ENCODE peak calls at places on chromosomes 7 and 10, in six cellular contexts. One of them, this sample, is unnamed.
A peak's percentile ranks its signal among the peaks of the same experiment; 100 is the strongest.

GRCh38 chr7:44308741-44309270 is 16.6 kb downstream of the CAMK2B start:
- DNase-seq in H1: peak; percentile 62
- DNase-seq in K562: peak; percentile 8
- DNase-seq in HepG2: no peak
- DNase-seq in A549: no peak
- DNase-seq in GM12878: no peak
- DNase-seq in this sample: peak; percentile 29

GRCh38 chr10:86440874-86441838 is 74.6 kb upstream of the GRID1 start:
- DNase-seq in A549: peak; percentile 94
- DNase-seq in H1: no peak
- DNase-seq in GM12878: no peak
- DNase-seq in K562: no peak
- DNase-seq in HepG2: peak; percentile 99
- DNase-seq in this sample: no peak

GRCh38 chr10:72952189-72952900 is 2.3 kb downstream of the PLA2G12B start:
- DNase-seq in K562: no peak
- DNase-seq in H1: no peak
- DNase-seq in HepG2: peak; percentile 16
- DNase-seq in GM12878: no peak
- DNase-seq in A549: no peak
- DNase-seq in this sample: no peak

GRCh38 chr10:9301148-9301547 is 1246.7 kb downstream of the GATA3 start:
- DNase-seq in HepG2: no peak
- DNase-seq in A549: peak; percentile 21
- DNase-seq in K562: no peak
- DNase-seq in H1: no peak
- DNase-seq in GM12878: no peak
- DNase-seq in this sample: no peak

GRCh38 chr7:41889472-41889871 is 186.6 kb upstream of the INHBA start:
- DNase-seq in GM12878: no peak
- DNase-seq in K562: no peak
- DNase-seq in HepG2: no peak
- DNase-seq in H1: no peak
- DNase-seq in A549: no peak
- DNase-seq in this sample: no peak

GRCh38 chr7:128069367-128070364 is 38.4 kb upstream of the LRRC4 start:
- DNase-seq in H1: no peak
- DNase-seq in HepG2: no peak
- DNase-seq in A549: no peak
- DNase-seq in GM12878: no peak
- DNase-seq in K562: no peak
- DNase-seq in this sample: no peak

GRCh38 chr10:3886666-3887251 is 101.8 kb upstream of the KLF6 start:
- DNase-seq in H1: no peak
- DNase-seq in K562: no peak
- DNase-seq in A549: peak; percentile 88
- DNase-seq in GM12878: no peak
- DNase-seq in HepG2: peak; percentile 90
- DNase-seq in this sample: peak; percentile 50

GRCh38 chr7:57867884-57868701 is 418.1 kb downstream of the ZNF716 start:
- DNase-seq in A549: peak; percentile 10
- DNase-seq in H1: no peak
- DNase-seq in GM12878: no peak
- DNase-seq in K562: no peak
- DNase-seq in HepG2: no peak
- DNase-seq in this sample: peak; percentile 60

GRCh38 chr10:68221196-68221595 is 10.7 kb downstream of the ATOH7 start:
- DNase-seq in A549: no peak
- DNase-seq in HepG2: no peak
- DNase-seq in GM12878: no peak
- DNase-seq in K562: no peak
- DNase-seq in H1: no peak
- DNase-seq in this sample: no peak

GRCh38 chr10:72319416-72320254 is 35.1 kb downstream of the DNAJB12 start:
- DNase-seq in A549: peak; percentile 94
- DNase-seq in K562: peak; percentile 58
- DNase-seq in HepG2: peak; percentile 86
- DNase-seq in H1: peak; percentile 83
- DNase-seq in GM12878: no peak
- DNase-seq in this sample: peak; percentile 91

GRCh38 chr7:79403451-79403850 is 50.0 kb downstream of the MAGI2 start:
- DNase-seq in H1: no peak
- DNase-seq in K562: no peak
- DNase-seq in A549: no peak
- DNase-seq in GM12878: no peak
- DNase-seq in HepG2: no peak
- DNase-seq in this sample: no peak

GRCh38 chr7:30791126-30791525 is 19.9 kb downstream of the MINDY4 start:
- DNase-seq in A549: no peak
- DNase-seq in H1: peak; percentile 54
- DNase-seq in HepG2: no peak
- DNase-seq in GM12878: no peak
- DNase-seq in K562: no peak
- DNase-seq in this sample: no peak

GRCh38 chr10:104331208-104331838 is 6.9 kb downstream of the ITPRIP start:
- DNase-seq in A549: no peak
- DNase-seq in GM12878: no peak
- DNase-seq in H1: no peak
- DNase-seq in K562: no peak
- DNase-seq in HepG2: peak; percentile 70
- DNase-seq in this sample: no peak

GRCh38 chr7:93779115-93779514 is 111.4 kb downstream of the TFPI2 start:
- DNase-seq in A549: no peak
- DNase-seq in K562: no peak
- DNase-seq in GM12878: no peak
- DNase-seq in H1: no peak
- DNase-seq in HepG2: no peak
- DNase-seq in this sample: no peak

GRCh38 chr7:14836571-14837189 is 65.9 kb downstream of the DGKB start:
- DNase-seq in A549: no peak
- DNase-seq in GM12878: no peak
- DNase-seq in HepG2: no peak
- DNase-seq in K562: no peak
- DNase-seq in H1: peak; percentile 53
- DNase-seq in this sample: no peak

GRCh38 chr7:66167773-66168367 is 37.3 kb upstream of the TPST1 start:
- DNase-seq in GM12878: no peak
- DNase-seq in HepG2: peak; percentile 31
- DNase-seq in A549: peak; percentile 65
- DNase-seq in H1: no peak
- DNase-seq in K562: no peak
- DNase-seq in this sample: peak; percentile 39

GRCh38 chr7:25847331-25848070 is 304.5 kb upstream of the NFE2L3 start:
- DNase-seq in A549: peak; percentile 33
- DNase-seq in K562: no peak
- DNase-seq in HepG2: no peak
- DNase-seq in H1: no peak
- DNase-seq in GM12878: no peak
- DNase-seq in this sample: no peak

GRCh38 chr10:116316533-116316932 is 7.7 kb upstream of the CCDC172 start:
- DNase-seq in HepG2: no peak
- DNase-seq in K562: no peak
- DNase-seq in GM12878: no peak
- DNase-seq in A549: no peak
- DNase-seq in H1: no peak
- DNase-seq in this sample: no peak

GRCh38 chr10:130231211-130231850 is 95.1 kb downstream of the GLRX3 start:
- DNase-seq in GM12878: no peak
- DNase-seq in HepG2: no peak
- DNase-seq in A549: no peak
- DNase-seq in K562: no peak
- DNase-seq in H1: no peak
- DNase-seq in this sample: no peak

GRCh38 chr10:130233426-130233825 is 97.2 kb downstream of the GLRX3 start:
- DNase-seq in A549: no peak
- DNase-seq in HepG2: no peak
- DNase-seq in K562: no peak
- DNase-seq in H1: no peak
- DNase-seq in GM12878: no peak
- DNase-seq in this sample: no peak

GRCh38 chr10:130236711-130237110 is 100.5 kb downstream of the GLRX3 start:
- DNase-seq in A549: no peak
- DNase-seq in K562: no peak
- DNase-seq in H1: no peak
- DNase-seq in GM12878: no peak
- DNase-seq in HepG2: no peak
- DNase-seq in this sample: no peak

GRCh38 chr10:130232361-130233360 is 96.5 kb downstream of the GLRX3 start:
- DNase-seq in HepG2: no peak
- DNase-seq in GM12878: no peak
- DNase-seq in K562: no peak
- DNase-seq in A549: no peak
- DNase-seq in H1: no peak
- DNase-seq in this sample: no peak

GRCh38 chr10:130234171-130234965 is 98.2 kb downstream of the GLRX3 start:
- DNase-seq in GM12878: no peak
- DNase-seq in A549: no peak
- DNase-seq in HepG2: no peak
- DNase-seq in H1: no peak
- DNase-seq in K562: no peak
- DNase-seq in this sample: no peak
- TF ChIP-seq CHD2 in GM12878: no peak
- TF ChIP-seq CHD2 in A549: no peak
- TF ChIP-seq CHD2 in HepG2: no peak
- TF ChIP-seq CHD2 in H1: no peak
- TF ChIP-seq CHD2 in K562: no peak
- TF ChIP-seq CHD2 in this sample: no peak

GRCh38 chr7:121945066-121945848 is 72.3 kb downstream of the PTPRZ1 start:
- DNase-seq in A549: no peak
- DNase-seq in K562: no peak
- DNase-seq in GM12878: no peak
- DNase-seq in HepG2: no peak
- DNase-seq in H1: no peak
- DNase-seq in this sample: no peak

GRCh38 chr7:121940907-121941306 is 67.9 kb downstream of the PTPRZ1 start:
- DNase-seq in H1: no peak
- DNase-seq in A549: no peak
- DNase-seq in HepG2: no peak
- DNase-seq in GM12878: no peak
- DNase-seq in K562: no peak
- DNase-seq in this sample: no peak

GRCh38 chr7:121941836-121942235 is 68.9 kb downstream of the PTPRZ1 start:
- DNase-seq in HepG2: no peak
- DNase-seq in A549: no peak
- DNase-seq in GM12878: no peak
- DNase-seq in K562: no peak
- DNase-seq in H1: no peak
- DNase-seq in this sample: no peak

GRCh38 chr7:121945849-121946238 is 72.9 kb downstream of the PTPRZ1 start:
- DNase-seq in HepG2: no peak
- DNase-seq in A549: no peak
- DNase-seq in H1: no peak
- DNase-seq in GM12878: no peak
- DNase-seq in K562: no peak
- DNase-seq in this sample: no peak
- H3K4me1 ChIP-seq in HepG2: no peaks in the 10 kb centered on the region
- H3K4me1 ChIP-seq in A549: no peaks in the 10 kb centered on the region
- H3K4me1 ChIP-seq in H1: peaks cover 7% of the 10 kb centered on the region
- H3K4me1 ChIP-seq in GM12878: no peaks in the 10 kb centered on the region
- H3K4me1 ChIP-seq in K562: no peaks in the 10 kb centered on the region
- H3K4me1 ChIP-seq in this sample: no peaks in the 10 kb centered on the region

DNA sequence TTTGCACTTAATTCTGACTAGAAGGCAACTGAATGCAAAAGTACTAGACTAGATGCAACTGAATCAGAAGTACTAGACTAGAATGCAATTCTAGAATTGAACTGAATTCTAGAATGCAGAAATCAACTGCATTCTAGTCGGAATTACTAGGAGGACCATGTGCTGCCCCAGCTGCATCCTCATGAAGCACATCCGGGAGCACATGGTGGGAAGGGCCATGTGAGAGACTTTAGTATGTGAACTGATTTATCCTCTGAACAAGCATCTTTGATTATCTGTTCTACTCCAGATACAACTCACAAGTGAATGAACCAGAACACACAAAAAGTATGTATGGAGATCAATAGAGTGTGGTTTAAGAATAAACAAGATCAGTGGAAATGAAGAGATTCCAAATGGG is 115.1 kb downstream of the GALNT11 start:
- DNase-seq in GM12878: no peak
- DNase-seq in H1: no peak
- DNase-seq in HepG2: no peak
- DNase-seq in K562: no peak
- DNase-seq in A549: no peak
- DNase-seq in this sample: no peak
- TF ChIP-seq CHD2 in GM12878: no peak
- TF ChIP-seq CHD2 in H1: no peak
- TF ChIP-seq CHD2 in HepG2: no peak
- TF ChIP-seq CHD2 in K562: no peak
- TF ChIP-seq CHD2 in A549: no peak
- TF ChIP-seq CHD2 in this sample: no peak

GRCh38 chr7:101124376-101125056 is 2.4 kb upstream of the SERPINE1 start:
- DNase-seq in A549: peak; percentile 86
- DNase-seq in GM12878: no peak
- DNase-seq in H1: no peak
- DNase-seq in K562: no peak
- DNase-seq in HepG2: peak; percentile 84
- DNase-seq in this sample: no peak

GRCh38 chr7:101125989-101126650 is 784 bp upstream of the SERPINE1 start:
- DNase-seq in GM12878: peak; percentile 69
- DNase-seq in H1: no peak
- DNase-seq in HepG2: peak; percentile 87
- DNase-seq in K562: no peak
- DNase-seq in A549: peak; percentile 96
- DNase-seq in this sample: no peak

GRCh38 chr7:101128040-101128834 is 1.3 kb downstream of the SERPINE1 start:
- DNase-seq in GM12878: no peak
- DNase-seq in K562: no peak
- DNase-seq in HepG2: no peak
- DNase-seq in A549: no peak
- DNase-seq in H1: no peak
- DNase-seq in this sample: no peak

GRCh38 chr7:101127460-101128039 is 646 bp downstream of the SERPINE1 start:
- DNase-seq in HepG2: no peak
- DNase-seq in GM12878: no peak
- DNase-seq in K562: no peak
- DNase-seq in A549: no peak
- DNase-seq in H1: no peak
- DNase-seq in this sample: no peak

DNA sequence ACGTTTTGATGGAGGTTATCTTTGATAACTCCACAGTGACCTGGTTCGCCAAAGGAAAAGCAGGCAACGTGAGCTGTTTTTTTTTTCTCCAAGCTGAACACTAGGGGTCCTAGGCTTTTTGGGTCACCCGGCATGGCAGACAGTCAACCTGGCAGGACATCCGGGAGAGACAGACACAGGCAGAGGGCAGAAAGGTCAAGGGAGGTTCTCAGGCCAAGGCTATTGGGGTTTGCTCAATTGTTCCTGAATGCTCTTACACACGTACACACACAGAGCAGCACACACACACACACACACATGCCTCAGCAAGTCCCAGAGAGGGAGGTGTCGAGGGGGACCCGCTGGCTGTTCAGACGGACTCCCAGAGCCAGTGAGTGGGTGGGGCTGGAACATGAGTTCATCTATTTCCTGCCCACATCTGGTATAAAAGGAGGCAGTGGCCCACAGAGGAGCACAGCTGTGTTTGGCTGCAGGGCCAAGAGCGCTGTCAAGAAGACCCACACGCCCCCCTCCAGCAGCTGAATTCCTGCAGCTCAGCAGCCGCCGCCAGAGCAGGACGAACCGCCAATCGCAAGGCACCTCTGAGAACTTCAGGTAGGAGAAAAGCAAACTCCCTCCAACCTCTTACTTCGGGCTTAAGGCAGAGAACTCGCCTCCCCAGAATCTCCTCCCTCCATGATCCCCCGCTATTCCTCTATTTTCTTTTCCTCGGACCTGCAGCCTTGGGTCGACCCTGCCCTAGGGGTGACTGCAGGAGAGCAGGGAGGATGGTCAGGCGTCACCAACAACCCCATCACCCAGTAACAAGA is at the start of gene SERPINE1:
- DNase-seq in H1: peak; percentile 73
- DNase-seq in A549: peak; percentile 98
- DNase-seq in HepG2: peak; percentile 98
- DNase-seq in K562: peak; percentile 68
- DNase-seq in GM12878: peak; percentile 47
- DNase-seq in this sample: peak; percentile 83
- H3K4me1 ChIP-seq in H1: peaks cover 12% of the 10 kb centered on the region
- H3K4me1 ChIP-seq in A549: peaks cover 78% of the 10 kb centered on the region
- H3K4me1 ChIP-seq in HepG2: peaks cover 88% of the 10 kb centered on the region
- H3K4me1 ChIP-seq in K562: peaks cover 28% of the 10 kb centered on the region
- H3K4me1 ChIP-seq in GM12878: peaks cover 25% of the 10 kb centered on the region
- H3K4me1 ChIP-seq in this sample: peaks cover 14% of the 10 kb centered on the region